ENCODE peak calls at places on chromosome 4, in ten cellular contexts. One of them, this sample, is unnamed.

GRCh38 chr4:183431614-183432013 is 12.8 kb upstream of the CDKN2AIP start:
- DNase-seq in astrocyte: no peak
- DNase-seq in CD4-positive, alpha-beta T cell: no peak
- DNase-seq in foreskin keratinocyte: no peak
- DNase-seq in uterus: no peak
- DNase-seq in PC-3: no peak
- DNase-seq in brain microvascular endothelial cell: no peak
- DNase-seq in choroid plexus epithelial cell: no peak
- DNase-seq in foreskin fibroblast: no peak
- DNase-seq in GM23338: no peak
- DNase-seq in this sample: no peak

GRCh38 chr4:42341518-42342026 is 55.7 kb upstream of the SHISA3 start:
- DNase-seq in brain microvascular endothelial cell: peak
- DNase-seq in CD4-positive, alpha-beta T cell: no peak
- DNase-seq in PC-3: no peak
- DNase-seq in astrocyte: peak
- DNase-seq in foreskin keratinocyte: no peak
- DNase-seq in choroid plexus epithelial cell: peak
- DNase-seq in GM23338: no peak
- DNase-seq in uterus: no peak
- DNase-seq in foreskin fibroblast: no peak
- DNase-seq in this sample: no peak

GRCh38 chr4:94561249-94562024 is 109.7 kb downstream of the PDLIM5 start:
- DNase-seq in GM23338: no peak
- DNase-seq in PC-3: peak
- DNase-seq in brain microvascular endothelial cell: peak
- DNase-seq in foreskin fibroblast: peak
- DNase-seq in astrocyte: peak
- DNase-seq in CD4-positive, alpha-beta T cell: no peak
- DNase-seq in choroid plexus epithelial cell: peak
- DNase-seq in uterus: no peak
- DNase-seq in foreskin keratinocyte: no peak
- DNase-seq in this sample: no peak

GRCh38 chr4:152728343-152728742 is 48.5 kb upstream of the TMEM154 start:
- DNase-seq in PC-3: no peak
- DNase-seq in GM23338: no peak
- DNase-seq in uterus: no peak
- DNase-seq in brain microvascular endothelial cell: no peak
- DNase-seq in CD4-positive, alpha-beta T cell: no peak
- DNase-seq in choroid plexus epithelial cell: no peak
- DNase-seq in foreskin fibroblast: no peak
- DNase-seq in foreskin keratinocyte: no peak
- DNase-seq in astrocyte: no peak
- DNase-seq in this sample: no peak

GRCh38 chr4:37471971-37472370 is 214.2 kb downstream of the RELL1 start:
- DNase-seq in CD4-positive, alpha-beta T cell: no peak
- DNase-seq in choroid plexus epithelial cell: no peak
- DNase-seq in astrocyte: no peak
- DNase-seq in GM23338: no peak
- DNase-seq in foreskin keratinocyte: no peak
- DNase-seq in PC-3: peak
- DNase-seq in uterus: no peak
- DNase-seq in brain microvascular endothelial cell: no peak
- DNase-seq in foreskin fibroblast: no peak
- DNase-seq in this sample: no peak

GRCh38 chr4:176805155-176805554 is 12.4 kb upstream of the VEGFC start:
- DNase-seq in foreskin fibroblast: peak
- DNase-seq in CD4-positive, alpha-beta T cell: no peak
- DNase-seq in astrocyte: peak
- DNase-seq in choroid plexus epithelial cell: peak
- DNase-seq in PC-3: no peak
- DNase-seq in uterus: no peak
- DNase-seq in brain microvascular endothelial cell: no peak
- DNase-seq in foreskin keratinocyte: no peak
- DNase-seq in GM23338: no peak
- DNase-seq in this sample: no peak

GRCh38 chr4:105022811-105023667 is 123.6 kb upstream of the TET2 start:
- DNase-seq in brain microvascular endothelial cell: no peak
- DNase-seq in uterus: no peak
- DNase-seq in PC-3: peak
- DNase-seq in astrocyte: peak
- DNase-seq in choroid plexus epithelial cell: peak
- DNase-seq in CD4-positive, alpha-beta T cell: no peak
- DNase-seq in GM23338: no peak
- DNase-seq in foreskin fibroblast: no peak
- DNase-seq in foreskin keratinocyte: peak
- DNase-seq in this sample: no peak

GRCh38 chr4:188867796-188868195 is 728.6 kb downstream of the TRIML1 start:
- DNase-seq in choroid plexus epithelial cell: no peak
- DNase-seq in uterus: no peak
- DNase-seq in PC-3: no peak
- DNase-seq in foreskin keratinocyte: peak
- DNase-seq in brain microvascular endothelial cell: no peak
- DNase-seq in foreskin fibroblast: no peak
- DNase-seq in CD4-positive, alpha-beta T cell: no peak
- DNase-seq in GM23338: no peak
- DNase-seq in astrocyte: no peak
- DNase-seq in this sample: no peak

GRCh38 chr4:89294583-89295244 is 12.9 kb downstream of the GPRIN3 start:
- DNase-seq in foreskin keratinocyte: no peak
- DNase-seq in CD4-positive, alpha-beta T cell: no peak
- DNase-seq in foreskin fibroblast: no peak
- DNase-seq in uterus: no peak
- DNase-seq in PC-3: no peak
- DNase-seq in GM23338: no peak
- DNase-seq in astrocyte: no peak
- DNase-seq in brain microvascular endothelial cell: no peak
- DNase-seq in choroid plexus epithelial cell: no peak
- DNase-seq in this sample: no peak

GRCh38 chr4:23130845-23131244 is 438.1 kb downstream of the GBA3 start:
- DNase-seq in uterus: no peak
- DNase-seq in choroid plexus epithelial cell: no peak
- DNase-seq in PC-3: peak
- DNase-seq in astrocyte: no peak
- DNase-seq in foreskin fibroblast: no peak
- DNase-seq in CD4-positive, alpha-beta T cell: no peak
- DNase-seq in foreskin keratinocyte: no peak
- DNase-seq in GM23338: no peak
- DNase-seq in brain microvascular endothelial cell: no peak
- DNase-seq in this sample: no peak

GRCh38 chr4:82799006-82799881 is 648 bp upstream of the SCD5 start:
- DNase-seq in foreskin fibroblast: no peak
- DNase-seq in foreskin keratinocyte: no peak
- DNase-seq in uterus: no peak
- DNase-seq in GM23338: peak
- DNase-seq in PC-3: peak
- DNase-seq in brain microvascular endothelial cell: no peak
- DNase-seq in CD4-positive, alpha-beta T cell: no peak
- DNase-seq in astrocyte: no peak
- DNase-seq in choroid plexus epithelial cell: no peak
- DNase-seq in this sample: no peak

GRCh38 chr4:145643295-145643694 is 24.1 kb downstream of the MMAA start:
- DNase-seq in uterus: no peak
- DNase-seq in astrocyte: no peak
- DNase-seq in brain microvascular endothelial cell: no peak
- DNase-seq in foreskin fibroblast: no peak
- DNase-seq in CD4-positive, alpha-beta T cell: no peak
- DNase-seq in PC-3: no peak
- DNase-seq in GM23338: no peak
- DNase-seq in choroid plexus epithelial cell: no peak
- DNase-seq in foreskin keratinocyte: no peak
- DNase-seq in this sample: no peak

GRCh38 chr4:113584407-113585150 is 177.0 kb downstream of the CAMK2D start:
- DNase-seq in foreskin keratinocyte: no peak
- DNase-seq in choroid plexus epithelial cell: peak
- DNase-seq in uterus: no peak
- DNase-seq in brain microvascular endothelial cell: peak
- DNase-seq in CD4-positive, alpha-beta T cell: no peak
- DNase-seq in foreskin fibroblast: peak
- DNase-seq in PC-3: no peak
- DNase-seq in GM23338: peak
- DNase-seq in astrocyte: peak
- DNase-seq in this sample: peak

GRCh38 chr4:154779362-154779947 is 1.6 kb upstream of the RBM46 start:
- DNase-seq in CD4-positive, alpha-beta T cell: no peak
- DNase-seq in astrocyte: peak
- DNase-seq in choroid plexus epithelial cell: peak
- DNase-seq in uterus: no peak
- DNase-seq in foreskin fibroblast: peak
- DNase-seq in PC-3: peak
- DNase-seq in GM23338: peak
- DNase-seq in foreskin keratinocyte: no peak
- DNase-seq in brain microvascular endothelial cell: no peak
- DNase-seq in this sample: no peak
- TF ChIP-seq CTCF in CD4-positive, alpha-beta T cell: no peak
- TF ChIP-seq CTCF in astrocyte: peak
- TF ChIP-seq CTCF in choroid plexus epithelial cell: peak
- TF ChIP-seq CTCF in uterus: no peak
- TF ChIP-seq CTCF in foreskin fibroblast: peak
- TF ChIP-seq CTCF in PC-3: peak
- TF ChIP-seq CTCF in GM23338: peak
- TF ChIP-seq CTCF in foreskin keratinocyte: peak
- TF ChIP-seq CTCF in brain microvascular endothelial cell: peak
- TF ChIP-seq CTCF in this sample: no peak

GRCh38 chr4:962231-963208 is 10.8 kb downstream of the DGKQ start:
- DNase-seq in foreskin keratinocyte: no peak
- DNase-seq in choroid plexus epithelial cell: no peak
- DNase-seq in brain microvascular endothelial cell: no peak
- DNase-seq in uterus: no peak
- DNase-seq in PC-3: no peak
- DNase-seq in astrocyte: no peak
- DNase-seq in CD4-positive, alpha-beta T cell: no peak
- DNase-seq in GM23338: no peak
- DNase-seq in foreskin fibroblast: no peak
- DNase-seq in this sample: no peak
- TF ChIP-seq CTCF in foreskin keratinocyte: no peak
- TF ChIP-seq CTCF in choroid plexus epithelial cell: no peak
- TF ChIP-seq CTCF in brain microvascular endothelial cell: no peak
- TF ChIP-seq CTCF in uterus: no peak
- TF ChIP-seq CTCF in PC-3: no peak
- TF ChIP-seq CTCF in astrocyte: no peak
- TF ChIP-seq CTCF in CD4-positive, alpha-beta T cell: no peak
- TF ChIP-seq CTCF in GM23338: no peak
- TF ChIP-seq CTCF in foreskin fibroblast: no peak
- TF ChIP-seq CTCF in this sample: no peak

GRCh38 chr4:126046081-126046614 is 731.4 kb downstream of the FAT4 start:
- DNase-seq in foreskin fibroblast: no peak
- DNase-seq in astrocyte: peak
- DNase-seq in CD4-positive, alpha-beta T cell: no peak
- DNase-seq in brain microvascular endothelial cell: no peak
- DNase-seq in choroid plexus epithelial cell: no peak
- DNase-seq in uterus: no peak
- DNase-seq in PC-3: no peak
- DNase-seq in GM23338: no peak
- DNase-seq in foreskin keratinocyte: no peak
- DNase-seq in this sample: no peak

GRCh38 chr4:126057371-126057770 is 742.6 kb downstream of the FAT4 start:
- DNase-seq in astrocyte: no peak
- DNase-seq in GM23338: no peak
- DNase-seq in brain microvascular endothelial cell: no peak
- DNase-seq in foreskin fibroblast: no peak
- DNase-seq in PC-3: no peak
- DNase-seq in foreskin keratinocyte: peak
- DNase-seq in uterus: no peak
- DNase-seq in choroid plexus epithelial cell: no peak
- DNase-seq in CD4-positive, alpha-beta T cell: no peak
- DNase-seq in this sample: no peak

GRCh38 chr4:126047114-126047513 is 732.4 kb downstream of the FAT4 start:
- DNase-seq in CD4-positive, alpha-beta T cell: no peak
- DNase-seq in PC-3: no peak
- DNase-seq in foreskin fibroblast: no peak
- DNase-seq in brain microvascular endothelial cell: no peak
- DNase-seq in choroid plexus epithelial cell: no peak
- DNase-seq in GM23338: no peak
- DNase-seq in uterus: no peak
- DNase-seq in foreskin keratinocyte: no peak
- DNase-seq in astrocyte: no peak
- DNase-seq in this sample: no peak

DNA sequence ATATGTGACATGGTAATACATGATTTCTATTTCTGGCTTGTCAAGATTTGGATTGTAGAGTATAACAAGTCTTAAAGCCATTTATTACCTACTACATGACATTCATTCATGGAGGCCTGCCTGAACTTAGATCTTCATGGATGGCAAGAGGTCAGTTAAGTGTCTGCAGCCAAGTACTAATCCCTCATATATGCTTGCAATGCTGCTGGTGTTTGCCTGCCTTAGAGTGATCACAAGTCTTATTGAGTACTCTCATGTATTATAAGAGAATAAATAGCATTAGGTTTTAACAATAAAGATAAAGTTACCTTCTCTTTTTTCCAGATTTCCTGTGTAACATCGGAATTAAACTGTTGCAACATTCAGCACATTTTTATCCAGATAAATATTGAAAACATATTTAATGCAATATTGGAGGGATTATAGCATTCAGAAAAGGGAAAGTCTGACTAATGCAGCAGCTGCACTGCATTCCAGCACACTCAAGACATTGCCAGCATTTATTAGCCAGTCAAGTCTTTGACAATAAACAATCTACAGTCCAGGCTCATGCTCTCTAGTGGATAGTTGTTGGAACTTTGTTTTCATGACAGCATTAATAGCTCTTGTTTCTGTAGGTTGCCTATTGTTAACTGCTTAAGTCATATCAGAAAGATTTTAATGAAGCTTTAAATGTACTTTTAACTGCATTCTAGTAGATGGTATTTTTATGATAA is 737.1 kb downstream of the FAT4 start:
- DNase-seq in uterus: no peak
- DNase-seq in PC-3: peak
- DNase-seq in brain microvascular endothelial cell: peak
- DNase-seq in foreskin fibroblast: peak
- DNase-seq in astrocyte: peak
- DNase-seq in GM23338: no peak
- DNase-seq in foreskin keratinocyte: peak
- DNase-seq in CD4-positive, alpha-beta T cell: no peak
- DNase-seq in choroid plexus epithelial cell: peak
- DNase-seq in this sample: no peak
- TF ChIP-seq CTCF in uterus: no peak
- TF ChIP-seq CTCF in PC-3: no peak
- TF ChIP-seq CTCF in brain microvascular endothelial cell: peak
- TF ChIP-seq CTCF in foreskin fibroblast: peak
- TF ChIP-seq CTCF in astrocyte: no peak
- TF ChIP-seq CTCF in GM23338: no peak
- TF ChIP-seq CTCF in foreskin keratinocyte: peak
- TF ChIP-seq CTCF in CD4-positive, alpha-beta T cell: no peak
- TF ChIP-seq CTCF in choroid plexus epithelial cell: peak
- TF ChIP-seq CTCF in this sample: no peak

DNA sequence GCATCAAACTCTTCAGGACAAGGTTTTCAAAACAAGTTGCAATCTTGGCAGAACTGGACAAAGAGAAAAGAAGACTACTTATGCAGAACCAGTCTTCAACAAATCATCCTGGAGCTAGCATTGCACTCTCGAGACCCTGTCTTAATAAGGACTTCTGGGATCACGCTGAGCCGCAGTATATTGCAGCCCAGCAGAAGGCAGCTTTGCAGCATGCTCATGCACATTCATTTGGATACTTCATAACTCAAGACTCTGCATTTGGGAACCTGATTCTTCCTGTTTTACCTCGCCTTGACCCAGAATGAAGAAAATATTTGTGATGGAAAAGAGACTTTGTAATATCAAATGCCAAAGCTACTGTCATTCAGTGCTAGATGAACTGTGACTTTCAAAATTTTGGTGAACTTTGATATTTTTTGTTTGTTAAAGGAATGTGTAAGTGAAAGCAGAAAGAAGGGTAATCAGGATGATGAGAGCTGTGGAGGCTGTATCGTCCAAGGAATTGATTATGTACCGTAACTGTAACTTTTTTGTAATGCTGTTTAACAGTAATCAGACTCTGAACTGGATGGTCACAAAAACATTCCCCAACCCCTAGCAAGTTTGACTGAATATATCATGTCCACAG is 27.2 kb downstream of the HSPA4L start:
- DNase-seq in foreskin keratinocyte: no peak
- DNase-seq in brain microvascular endothelial cell: no peak
- DNase-seq in foreskin fibroblast: peak
- DNase-seq in uterus: no peak
- DNase-seq in choroid plexus epithelial cell: peak
- DNase-seq in astrocyte: peak
- DNase-seq in PC-3: no peak
- DNase-seq in CD4-positive, alpha-beta T cell: no peak
- DNase-seq in GM23338: peak
- DNase-seq in this sample: no peak
- TF ChIP-seq CTCF in foreskin keratinocyte: peak
- TF ChIP-seq CTCF in brain microvascular endothelial cell: peak
- TF ChIP-seq CTCF in foreskin fibroblast: peak
- TF ChIP-seq CTCF in uterus: no peak
- TF ChIP-seq CTCF in choroid plexus epithelial cell: peak
- TF ChIP-seq CTCF in astrocyte: no peak
- TF ChIP-seq CTCF in PC-3: no peak
- TF ChIP-seq CTCF in CD4-positive, alpha-beta T cell: no peak
- TF ChIP-seq CTCF in GM23338: no peak
- TF ChIP-seq CTCF in this sample: no peak